ENCODE peak calls at places on chromosomes 4 and X, in five cellular contexts. I is CD4-positive, alpha-beta T cell; B is RWPE1; T is neural crest cell; W is upper lobe of right lung. D is an unnamed sample.

GRCh38 chr4:38415682-38416081 is 248.3 kb upstream of the KLF3 start:
- DNase-seq in I (no peak), B (no peak), T (no peak), W (no peak), D (no peak)

GRCh38 chr4:107742791-107743190 is 22.8 kb upstream of the PAPSS1 start:
- DNase-seq in I (no peak), B (no peak), T (no peak), W (no peak), D (no peak)

GRCh38 chr4:86961103-86961502 is 26.3 kb downstream of the AFF1 start:
- DNase-seq in I (no peak), B (no peak), T (no peak), W (no peak), D (no peak)

GRCh38 chr4:1252928-1253492 is 4.1 kb upstream of the CTBP1 start:
- DNase-seq in I (no peak), B (no peak), T (no peak), W (no peak), D (no peak)

GRCh38 chr4:82785248-82786003 is 13.2 kb downstream of the SCD5 start:
- DNase-seq in I (no peak), B (peak), T (no peak), W (no peak), D (no peak)

GRCh38 chr4:140635606-140636005 is 66.8 kb upstream of the UCP1 start:
- DNase-seq in I (no peak), B (peak), T (no peak), W (peak), D (no peak)

GRCh38 chr4:81392164-81392563 is 79.5 kb downstream of the RASGEF1B start:
- DNase-seq in I (no peak), B (no peak), T (no peak), W (no peak), D (no peak)

GRCh38 chr4:149120331-149121014 is 678.3 kb upstream of the NR3C2 start:
- DNase-seq in I (no peak), B (no peak), T (no peak), W (no peak), D (no peak)

GRCh38 chr4:112766422-112766821 is 129.5 kb downstream of the LARP7 start:
- DNase-seq in I (no peak), B (no peak), T (peak), W (no peak), D (no peak)

GRCh38 chr4:150960079-150960478 is 55.0 kb downstream of the LRBA start:
- DNase-seq in I (no peak), B (no peak), T (no peak), W (no peak), D (no peak)

DNA sequence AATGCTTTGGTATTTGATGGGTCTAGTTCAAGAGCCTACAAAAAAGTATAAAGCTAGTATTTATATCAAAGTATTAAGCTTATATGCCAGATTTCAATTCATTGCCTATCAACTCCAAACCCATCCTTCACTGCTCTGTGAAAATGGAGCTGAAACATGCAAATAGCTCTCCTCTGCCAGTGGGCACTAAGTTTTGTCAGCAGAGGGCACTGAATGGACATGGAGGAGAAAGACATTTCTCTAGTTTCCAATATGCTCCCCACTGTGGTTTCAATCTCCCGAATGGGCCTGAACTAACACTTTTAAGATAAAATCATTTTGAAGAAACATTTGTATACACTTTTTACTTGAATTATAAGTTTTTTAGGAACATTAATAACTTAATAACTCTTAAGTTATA is 12.4 kb downstream of the PPID start:
- DNase-seq in I (no peak), B (no peak), T (no peak), W (no peak), D (no peak)
- TF ChIP-seq CTCF in I (no peak), B (peak), T (no peak), W (no peak), D (no peak)

GRCh38 chrX:47646636-47647035 is 3.7 kb downstream of the ELK1 start:
- DNase-seq in I (no peak), B (no peak), T (no peak), W (no peak), D (no peak)

GRCh38 chrX:47648376-47648775 is 2.0 kb downstream of the ELK1 start:
- DNase-seq in I (no peak), B (no peak), T (no peak), W (no peak), D (no peak)

GRCh38 chrX:47645530-47645929 is 4.8 kb downstream of the ELK1 start:
- DNase-seq in I (no peak), B (no peak), T (no peak), W (no peak), D (no peak)

GRCh38 chrX:47644557-47645091 is 5.7 kb downstream of the ELK1 start:
- DNase-seq in I (no peak), B (no peak), T (peak), W (no peak), D (no peak)

DNA sequence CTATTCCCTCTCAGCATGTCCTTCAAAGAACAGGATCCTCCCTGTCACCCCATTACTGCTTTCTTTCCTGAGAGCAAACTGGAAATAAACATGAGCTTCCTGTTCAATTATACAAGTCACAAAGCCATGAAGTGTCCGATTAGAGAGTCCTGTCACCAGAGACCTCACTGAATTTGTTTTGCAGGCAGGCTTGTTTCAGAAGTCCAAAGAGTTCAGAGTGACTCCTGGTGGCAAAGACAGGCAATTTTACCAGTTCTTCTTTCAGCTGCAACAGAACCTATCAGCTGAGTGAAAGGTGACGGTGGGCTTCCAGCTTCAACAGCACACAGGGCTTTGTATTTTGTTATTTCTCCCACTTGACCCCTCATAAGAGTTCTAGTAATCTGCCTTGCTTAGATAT is 6.4 kb downstream of the ELK1 start:
- DNase-seq in I (no peak), B (no peak), T (no peak), W (no peak), D (no peak)
- TF ChIP-seq CTCF in I (no peak), B (no peak), T (peak), W (peak), D (no peak)

DNA sequence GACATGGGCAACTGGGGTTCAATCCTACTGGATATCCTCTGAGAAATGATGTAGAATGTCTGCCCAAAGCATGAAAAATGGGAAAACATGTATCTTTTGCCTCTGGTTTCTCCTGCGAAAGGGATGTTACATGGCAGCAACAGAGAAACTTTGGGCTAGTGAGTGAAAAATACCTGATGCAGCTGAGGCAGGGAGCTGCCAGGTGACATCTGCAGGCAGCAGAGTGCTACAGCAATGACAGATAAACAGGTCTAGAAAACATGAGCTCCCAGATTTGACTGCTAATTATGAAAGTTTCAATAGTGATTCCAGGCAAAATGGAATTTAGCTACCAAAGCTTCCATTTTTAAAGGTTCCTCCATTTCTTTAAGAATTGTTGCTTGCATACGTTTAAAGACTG is 4.8 kb upstream of the CXCL1 start:
- DNase-seq in I (no peak), B (peak), T (no peak), W (no peak), D (no peak)
- TF ChIP-seq CTCF in I (no peak), B (peak), T (peak), W (peak), D (no peak)

DNA sequence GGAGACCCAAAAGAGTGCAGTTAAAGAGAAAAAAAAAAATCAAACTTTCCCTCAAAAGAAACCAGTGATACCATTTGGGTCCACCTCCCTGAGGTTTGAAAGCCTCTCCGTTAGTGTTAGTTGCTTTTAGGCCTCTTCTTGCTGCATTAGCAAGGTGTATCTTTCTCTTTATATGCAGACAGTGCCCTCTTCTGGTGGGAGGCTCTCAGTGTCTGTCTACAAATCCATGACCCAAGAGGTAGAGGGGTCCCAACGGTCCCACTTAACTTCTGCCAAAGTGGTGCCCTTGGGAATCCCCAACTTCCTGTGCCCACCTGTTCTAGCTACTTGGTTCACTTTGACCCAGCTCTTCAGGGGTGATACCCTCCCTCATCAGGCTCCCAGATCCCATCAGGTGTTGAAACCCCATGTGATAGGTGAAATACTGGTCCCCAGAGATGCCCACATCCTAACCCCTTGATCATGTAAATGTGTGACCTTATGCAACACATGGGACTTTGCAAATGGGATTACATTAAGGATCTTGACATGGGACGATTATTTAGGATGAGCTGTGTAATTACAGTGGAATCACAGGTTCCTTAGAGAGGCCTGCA is 63.7 kb upstream of the CD99 start:
- DNase-seq in I (peak), B (peak), T (peak), W (no peak), D (no peak)
- TF ChIP-seq CTCF in I (peak), B (peak), T (peak), W (peak), D (peak)

GRCh38 chr4:84482564-84483563 is 16.2 kb downstream of the NKX6-1 start:
- DNase-seq in I (no peak), B (no peak), T (no peak), W (peak), D (no peak)
- TF ChIP-seq CTCF in I (no peak), B (no peak), T (peak), W (peak), D (peak)

GRCh38 chrX:19987856-19988255 is 3.0 kb downstream of the BCLAF3 start:
- DNase-seq in I (no peak), B (no peak), T (no peak), W (no peak), D (no peak)
- TF ChIP-seq CTCF in I (no peak), B (no peak), T (no peak), W (no peak), D (no peak)

GRCh38 chr4:41683321-41683720 is 65.2 kb downstream of the PHOX2B start:
- DNase-seq in I (no peak), B (no peak), T (no peak), W (no peak), D (no peak)

GRCh38 chr4:41681054-41681453 is 67.5 kb downstream of the PHOX2B start:
- DNase-seq in I (no peak), B (no peak), T (no peak), W (no peak), D (no peak)

GRCh38 chr4:41692717-41693345 is 55.7 kb downstream of the PHOX2B start:
- DNase-seq in I (no peak), B (peak), T (peak), W (peak), D (peak)

GRCh38 chr4:41687971-41688370 is 60.6 kb downstream of the PHOX2B start:
- DNase-seq in I (no peak), B (no peak), T (no peak), W (no peak), D (no peak)

DNA sequence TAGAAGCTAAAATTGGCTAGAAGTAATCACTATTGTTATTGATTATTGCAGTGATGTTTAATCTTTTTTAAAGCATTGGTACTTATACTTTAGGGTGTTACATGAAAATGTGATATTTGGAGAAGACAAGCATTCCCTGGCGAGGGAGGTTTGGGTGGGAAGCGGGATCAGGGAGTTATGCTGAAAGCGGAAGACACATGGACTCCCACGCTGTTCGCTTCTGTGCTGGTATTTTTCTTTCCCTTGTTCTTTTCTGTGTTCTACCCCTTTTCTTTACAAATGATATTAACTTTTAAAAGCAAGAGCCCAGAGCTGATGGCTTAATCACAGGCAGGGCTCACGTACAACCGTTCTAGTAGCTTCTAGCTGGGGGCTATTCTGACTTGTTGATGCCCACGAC is 61.6 kb downstream of the PHOX2B start:
- DNase-seq in I (no peak), B (no peak), T (no peak), W (no peak), D (no peak)
- TF ChIP-seq CTCF in I (no peak), B (no peak), T (no peak), W (no peak), D (no peak)

GRCh38 chr4:102807345-102807744 is 20.0 kb downstream of the UBE2D3 start:
- DNase-seq in I (no peak), B (no peak), T (no peak), W (no peak), D (no peak)

GRCh38 chr4:102809190-102809589 is 18.2 kb downstream of the UBE2D3 start:
- DNase-seq in I (no peak), B (no peak), T (no peak), W (no peak), D (no peak)

GRCh38 chr4:102809691-102810090 is 17.7 kb downstream of the UBE2D3 start:
- DNase-seq in I (no peak), B (no peak), T (no peak), W (no peak), D (no peak)

GRCh38 chr4:102808009-102808408 is 19.3 kb downstream of the UBE2D3 start:
- DNase-seq in I (no peak), B (no peak), T (no peak), W (no peak), D (no peak)
- TF ChIP-seq CTCF in I (no peak), B (no peak), T (no peak), W (no peak), D (no peak)

GRCh38 chr4:126630171-126630570 is 1002.6 kb upstream of the INTU start:
- DNase-seq in I (no peak), B (no peak), T (no peak), W (no peak), D (no peak)

GRCh38 chr4:126628933-126629332 is 1003.8 kb upstream of the INTU start:
- DNase-seq in I (no peak), B (no peak), T (no peak), W (no peak), D (no peak)

DNA sequence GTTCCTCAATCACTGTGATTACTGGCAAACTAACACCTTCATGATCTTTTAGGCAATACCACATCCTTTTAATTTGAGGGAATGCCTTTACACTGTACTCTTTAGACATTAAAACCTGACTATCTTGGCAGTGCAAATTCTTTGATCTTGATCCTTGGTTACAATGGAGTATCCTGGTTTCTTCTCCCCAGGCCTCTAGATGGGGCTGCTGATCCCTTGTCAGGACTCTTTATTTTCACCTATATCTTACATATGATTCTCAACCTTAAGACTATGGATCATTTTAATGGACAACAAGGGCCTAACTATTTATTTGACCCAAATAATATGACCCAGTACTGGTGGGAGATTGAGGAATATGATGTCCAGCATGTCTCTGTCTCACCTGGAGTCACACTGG is 1005.5 kb upstream of the INTU start:
- DNase-seq in I (no peak), B (peak), T (no peak), W (no peak), D (no peak)
- TF ChIP-seq CTCF in I (no peak), B (no peak), T (peak), W (peak), D (no peak)

D was measured in mesothelial cell of epicardium.